ENCODE peak calls at places on chromosomes 16 and 17, in eight cellular contexts. P, Q, M, F, C, G, V and A are unnamed samples.

GRCh38 chr16:89004209-89004831 is 27.3 kb upstream of the CBFA2T3 start:
- DNase-seq in P (no peak), Q (no peak), M (no peak), F (no peak), C (peak; percentile 37), G (no peak), V (no peak), A (no peak)

GRCh38 chr17:41547378-41547841 is 19.3 kb upstream of the KRT19 start:
- DNase-seq in P (no peak), Q (no peak), M (no peak), F (no peak), C (no peak), G (no peak), V (no peak), A (peak; percentile 25)

GRCh38 chr16:49455181-49455990 is 81.8 kb downstream of the C16orf78 start:
- DNase-seq in P (no peak), Q (no peak), M (no peak), F (no peak), C (no peak), G (no peak), V (no peak), A (no peak)

GRCh38 chr17:74868251-74868907 is 4.4 kb downstream of the FDXR start:
- DNase-seq in P (no peak), Q (no peak), M (no peak), F (no peak), C (no peak), G (no peak), V (no peak), A (no peak)

GRCh38 chr16:30698139-30698815 is 694 bp upstream of the SRCAP start:
- DNase-seq in P (peak; percentile 95), Q (peak; percentile 85), M (peak; percentile 96), F (peak; percentile 91), C (peak; percentile 99), G (peak; percentile 98), V (peak; percentile 99), A (peak; percentile 96)

GRCh38 chr17:82870091-82870491 is 30.3 kb upstream of the ZNF750 start:
- DNase-seq in P (no peak), Q (no peak), M (no peak), F (no peak), C (no peak), G (no peak), V (no peak), A (no peak)

GRCh38 chr17:67449885-67450755 is 73.0 kb downstream of the PITPNC1 start:
- DNase-seq in P (no peak), Q (no peak), M (no peak), F (no peak), C (no peak), G (no peak), V (no peak), A (no peak)

GRCh38 chr17:75570772-75571171 is 16.8 kb upstream of the MYO15B start:
- DNase-seq in P (no peak), Q (no peak), M (no peak), F (no peak), C (no peak), G (no peak), V (no peak), A (no peak)

GRCh38 chr16:80718480-80719220 is 85.7 kb downstream of the CDYL2 start:
- DNase-seq in P (no peak), Q (no peak), M (no peak), F (no peak), C (no peak), G (no peak), V (peak; percentile 77), A (peak; percentile 9)

GRCh38 chr16:75238853-75239371 is 12.5 kb downstream of the BCAR1 start:
- DNase-seq in P (no peak), Q (no peak), M (no peak), F (no peak), C (no peak), G (no peak), V (no peak), A (no peak)

GRCh38 chr17:27544350-27545131 is 86.4 kb upstream of the LGALS9 start:
- DNase-seq in P (no peak), Q (peak; percentile 9), M (no peak), F (no peak), C (no peak), G (no peak), V (no peak), A (no peak)

GRCh38 chr17:64202683-64203430 is 60.2 kb downstream of the TEX2 start:
- DNase-seq in P (no peak), Q (no peak), M (peak; percentile 95), F (no peak), C (no peak), G (no peak), V (no peak), A (peak; percentile 91)

GRCh38 chr16:72876981-72877373 is 171.0 kb downstream of the ZFHX3 start:
- DNase-seq in P (no peak), Q (no peak), M (no peak), F (no peak), C (no peak), G (no peak), V (no peak), A (peak; percentile 35)

GRCh38 chr17:16384557-16384956 is 3.7 kb downstream of the UBB start:
- DNase-seq in P (no peak), Q (no peak), M (no peak), F (no peak), C (no peak), G (no peak), V (no peak), A (no peak)

GRCh38 chr17:7853693-7854043 is 1.2 kb upstream of the TMEM88 start:
- DNase-seq in P (no peak), Q (no peak), M (no peak), F (no peak), C (no peak), G (no peak), V (peak; percentile 30), A (no peak)

GRCh38 chr17:77373298-77374169 is 232.8 kb downstream of the SEC14L1 start:
- DNase-seq in P (no peak), Q (no peak), M (no peak), F (no peak), C (peak; percentile 60), G (no peak), V (no peak), A (no peak)

GRCh38 chr17:36641877-36642845 is 40.8 kb downstream of the MRM1 start:
- DNase-seq in P (no peak), Q (no peak), M (no peak), F (no peak), C (no peak), G (no peak), V (no peak), A (no peak)

GRCh38 chr17:3695723-3696411 is at the start of gene P2RX5:
- DNase-seq in P (no peak), Q (no peak), M (no peak), F (no peak), C (no peak), G (no peak), V (no peak), A (no peak)

GRCh38 chr17:45270828-45271418 is 9.0 kb upstream of the SPATA32 start:
- DNase-seq in P (no peak), Q (no peak), M (peak; percentile 46), F (no peak), C (no peak), G (no peak), V (no peak), A (no peak)